ENCODE peak calls at places on chromosomes 7 and 10, in seven cellular contexts. N is body of pancreas, L is neural crest cell, B is WTC11, H is H9, D is neural progenitor cell, E is activated B cell treated with CpG ODN at 0.5 μM for 24 hours. P is an unnamed sample.

GRCh38 chr7:6479067-6479466 is 31.3 kb upstream of the DAGLB start:
- DNase-seq in H (no peak), L (no peak), D (no peak), E (no peak), B (no peak), N (no peak), P (no peak)

GRCh38 chr7:103989200-103989784 is at the start of gene RELN:
- DNase-seq in B (peak), N (no peak), D (peak), E (no peak), H (peak), L (peak), P (peak)

GRCh38 chr7:135204271-135204872 is 7.0 kb downstream of the WDR91 start:
- DNase-seq in D (no peak), N (peak), B (no peak), E (no peak), L (no peak), H (no peak), P (no peak)

GRCh38 chr10:132788180-132788830 is 2.4 kb upstream of the NKX6-2 start:
- DNase-seq in N (no peak), L (no peak), B (peak), D (peak), H (no peak), E (no peak), P (peak)

GRCh38 chr7:102993532-102994029 is 80.8 kb downstream of the LRRC17 start:
- DNase-seq in N (peak), H (no peak), B (no peak), L (no peak), E (no peak), D (no peak), P (no peak)

GRCh38 chr7:46747869-46748576 is 827.0 kb upstream of the IGFBP3 start:
- DNase-seq in B (no peak), N (no peak), H (no peak), E (no peak), D (no peak), L (no peak), P (no peak)

GRCh38 chr7:67692425-67692824 is 695.8 kb downstream of the TYW1 start:
- DNase-seq in N (peak), L (no peak), D (no peak), B (no peak), E (no peak), H (no peak), P (no peak)

GRCh38 chr10:87092356-87092860 is 2.2 kb downstream of the GLUD1 start:
- DNase-seq in B (no peak), E (no peak), H (no peak), L (no peak), D (peak), N (no peak), P (no peak)

GRCh38 chr7:148624735-148625134 is 34.2 kb downstream of the C7orf33 start:
- DNase-seq in H (no peak), N (no peak), D (no peak), L (no peak), E (no peak), B (no peak), P (no peak)

GRCh38 chr7:38773430-38773829 is 135.6 kb downstream of the VPS41 start:
- DNase-seq in N (no peak), B (no peak), D (no peak), H (no peak), E (no peak), L (no peak), P (no peak)

GRCh38 chr10:72058347-72058898 is 29.9 kb downstream of the SPOCK2 start:
- DNase-seq in E (no peak), L (no peak), D (no peak), B (no peak), H (no peak), N (no peak), P (no peak)

GRCh38 chr10:20892796-20893195 is 4.3 kb downstream of the NEBL start:
- DNase-seq in L (no peak), D (no peak), N (no peak), E (no peak), H (no peak), B (no peak), P (no peak)

GRCh38 chr10:47397256-47397655 is 13.2 kb upstream of the ZNF488 start:
- DNase-seq in E (no peak), N (no peak), L (no peak), H (peak), D (no peak), B (no peak), P (no peak)

GRCh38 chr10:6300106-6300783 is 97.5 kb downstream of the PFKFB3 start:
- DNase-seq in B (no peak), H (no peak), E (peak), N (peak), L (no peak), D (no peak), P (no peak)

GRCh38 chr10:5776881-5777197 is 36.4 kb downstream of the GDI2 start:
- DNase-seq in H (no peak), L (no peak), E (no peak), N (no peak), B (no peak), D (no peak), P (no peak)

GRCh38 chr7:111094387-111094786 is 3.5 kb downstream of the LRRN3 start:
- DNase-seq in D (no peak), B (no peak), L (no peak), N (no peak), E (no peak), H (no peak), P (no peak)

GRCh38 chr10:20492447-20492846 is 404.7 kb downstream of the NEBL start:
- DNase-seq in N (no peak), B (no peak), D (peak), H (no peak), E (no peak), L (no peak), P (no peak)

GRCh38 chr10:58806970-58807630 is 294.4 kb downstream of the BICC1 start:
- DNase-seq in B (no peak), L (no peak), E (no peak), H (no peak), N (no peak), D (no peak), P (no peak)

GRCh38 chr7:139721844-139722243 is 56.0 kb downstream of the HIPK2 start:
- DNase-seq in H (no peak), D (no peak), L (no peak), B (no peak), N (no peak), E (no peak), P (no peak)

GRCh38 chr7:148276291-148277041 is 314.1 kb upstream of the C7orf33 start:
- DNase-seq in L (no peak), N (no peak), H (no peak), D (no peak), B (no peak), E (no peak), P (no peak)

GRCh38 chr7:50214141-50214670 is 90.3 kb upstream of the IKZF1 start:
- DNase-seq in D (no peak), L (no peak), B (no peak), H (no peak), E (no peak), N (no peak), P (no peak)

GRCh38 chr7:2530076-2530967 is 10.7 kb downstream of the LFNG start:
- DNase-seq in H (no peak), L (no peak), E (peak), B (no peak), N (peak), D (peak), P (peak)

GRCh38 chr10:129771024-129771423 is 193.1 kb downstream of the EBF3 start:
- DNase-seq in E (no peak), B (peak), N (no peak), H (peak), L (no peak), D (no peak), P (no peak)

GRCh38 chr10:124010563-124011131 is 82.8 kb downstream of the CHST15 start:
- DNase-seq in L (no peak), H (peak), D (peak), B (peak), E (no peak), N (no peak), P (peak)

GRCh38 chr7:55552320-55553086 is 19.8 kb downstream of the VOPP1 start:
- DNase-seq in E (no peak), N (peak), D (no peak), L (no peak), B (no peak), H (no peak), P (no peak)

GRCh38 chr10:36188461-36188860 is 546.4 kb upstream of the FZD8 start:
- DNase-seq in E (no peak), B (no peak), N (no peak), H (no peak), D (no peak), L (no peak), P (no peak)

GRCh38 chr10:110865184-110865803 is 6.4 kb upstream of the PDCD4 start:
- DNase-seq in B (no peak), D (peak), N (no peak), H (no peak), L (no peak), E (no peak), P (no peak)

GRCh38 chr7:94849636-94850208 is 57.7 kb upstream of the PPP1R9A start:
- DNase-seq in N (no peak), D (no peak), E (no peak), L (no peak), H (no peak), B (no peak), P (no peak)

GRCh38 chr10:95472304-95473088 is 88.7 kb downstream of the SORBS1 start:
- DNase-seq in D (no peak), H (no peak), L (no peak), E (no peak), B (no peak), N (no peak), P (no peak)

GRCh38 chr10:124026337-124026939 is 67.0 kb downstream of the CHST15 start:
- DNase-seq in H (peak), E (no peak), D (peak), B (peak), N (no peak), L (no peak), P (no peak)

GRCh38 chr10:15236340-15236739 is 67.8 kb upstream of the NMT2 start:
- DNase-seq in H (no peak), D (no peak), B (no peak), E (no peak), L (no peak), N (no peak), P (no peak)

GRCh38 chr10:48459270-48460147 is 145.4 kb downstream of the ARHGAP22 start:
- DNase-seq in L (no peak), D (no peak), H (peak), B (peak), N (peak), E (peak), P (no peak)

GRCh38 chr7:128098629-128099028 is 67.4 kb upstream of the LRRC4 start:
- DNase-seq in B (no peak), H (no peak), E (no peak), L (no peak), D (no peak), N (no peak), P (no peak)

GRCh38 chr7:128791121-128791967 is 424 bp upstream of the CCDC136 start:
- DNase-seq in B (peak), N (peak), L (peak), D (peak), H (peak), E (peak), P (peak)

GRCh38 chr10:42981358-42982236 is 95.3 kb upstream of the RET start:
- DNase-seq in N (peak), B (no peak), L (no peak), D (no peak), H (peak), E (peak), P (peak)

GRCh38 chr10:69413221-69413865 is 3.4 kb downstream of the TACR2 start:
- DNase-seq in D (peak), N (peak), L (peak), H (peak), B (peak), E (peak), P (peak)

GRCh38 chr10:15211464-15211979 is 43.0 kb upstream of the NMT2 start:
- DNase-seq in H (no peak), E (no peak), N (no peak), B (no peak), L (no peak), D (no peak), P (no peak)

GRCh38 chr7:106775552-106775936 is 89.5 kb upstream of the PIK3CG start:
- DNase-seq in L (no peak), E (no peak), N (no peak), B (no peak), H (no peak), D (no peak), P (no peak)

GRCh38 chr7:101987494-101987893 is 170.1 kb downstream of the CUX1 start:
- DNase-seq in L (no peak), E (no peak), D (no peak), N (no peak), H (no peak), B (no peak), P (no peak)

GRCh38 chr7:101990811-101991418 is 173.5 kb downstream of the CUX1 start:
- DNase-seq in D (no peak), L (no peak), E (peak), B (no peak), N (no peak), H (no peak), P (no peak)

GRCh38 chr7:101989101-101989500 is 171.7 kb downstream of the CUX1 start:
- DNase-seq in D (no peak), B (no peak), L (no peak), N (no peak), E (no peak), H (no peak), P (no peak)

GRCh38 chr7:101986335-101986734 is 168.9 kb downstream of the CUX1 start:
- DNase-seq in B (no peak), H (no peak), L (no peak), E (no peak), N (no peak), D (peak), P (peak)

GRCh38 chr7:101988513-101988912 is 171.1 kb downstream of the CUX1 start:
- DNase-seq in E (no peak), B (no peak), L (no peak), N (no peak), H (no peak), D (no peak), P (no peak)
- TF ChIP-seq CTCF in E (no peak), B (no peak), L (no peak), N (no peak), H (no peak), D (no peak), P (no peak)

DNA sequence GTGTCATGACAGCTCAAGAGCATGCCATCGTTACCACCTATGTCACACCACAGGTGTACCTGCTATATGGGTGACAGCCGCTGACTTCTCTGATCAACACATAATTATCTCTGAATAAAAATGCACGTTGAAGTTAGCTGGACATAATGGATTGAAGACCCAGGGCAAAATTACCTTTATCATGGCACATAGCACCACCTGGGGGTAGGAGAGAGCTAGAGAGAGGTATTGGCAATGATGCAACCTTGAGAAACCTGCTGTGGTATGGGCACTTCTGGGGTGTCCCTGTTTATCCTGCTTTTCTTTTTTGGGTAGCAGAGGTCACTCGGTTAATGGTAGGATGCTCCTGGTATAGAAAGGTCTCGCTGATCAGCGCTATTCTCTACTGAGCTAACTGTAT is 323.3 kb downstream of the TFEC start:
- DNase-seq in L (no peak), E (no peak), H (peak), N (peak), D (peak), B (peak), P (no peak)
- TF ChIP-seq CTCF in L (peak), E (no peak), H (peak), N (peak), D (peak), B (no peak), P (no peak)

DNA sequence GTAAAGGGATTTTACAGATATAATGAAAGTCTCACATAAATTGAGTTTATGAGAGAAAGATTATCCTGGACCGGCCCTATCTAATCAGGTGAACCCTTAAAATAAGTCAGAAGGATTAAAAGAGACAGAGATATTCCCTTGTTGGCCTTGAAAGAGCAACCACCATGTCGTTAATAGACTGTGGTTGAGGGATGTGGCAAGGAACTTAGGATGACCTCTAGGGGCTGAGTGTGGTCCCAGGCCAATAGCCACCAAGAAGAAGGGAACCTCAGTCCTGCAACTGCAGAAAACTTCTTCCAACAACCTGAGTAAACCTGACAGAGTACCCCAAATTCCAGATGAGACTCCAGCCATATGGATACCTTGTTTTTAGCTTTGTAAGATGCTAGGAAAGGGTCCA is 121.5 kb downstream of the POLR1F start:
- DNase-seq in N (no peak), E (no peak), B (peak), H (peak), D (peak), L (no peak), P (no peak)
- TF ChIP-seq CTCF in N (no peak), E (no peak), B (no peak), H (peak), D (peak), L (no peak), P (no peak)

DNA sequence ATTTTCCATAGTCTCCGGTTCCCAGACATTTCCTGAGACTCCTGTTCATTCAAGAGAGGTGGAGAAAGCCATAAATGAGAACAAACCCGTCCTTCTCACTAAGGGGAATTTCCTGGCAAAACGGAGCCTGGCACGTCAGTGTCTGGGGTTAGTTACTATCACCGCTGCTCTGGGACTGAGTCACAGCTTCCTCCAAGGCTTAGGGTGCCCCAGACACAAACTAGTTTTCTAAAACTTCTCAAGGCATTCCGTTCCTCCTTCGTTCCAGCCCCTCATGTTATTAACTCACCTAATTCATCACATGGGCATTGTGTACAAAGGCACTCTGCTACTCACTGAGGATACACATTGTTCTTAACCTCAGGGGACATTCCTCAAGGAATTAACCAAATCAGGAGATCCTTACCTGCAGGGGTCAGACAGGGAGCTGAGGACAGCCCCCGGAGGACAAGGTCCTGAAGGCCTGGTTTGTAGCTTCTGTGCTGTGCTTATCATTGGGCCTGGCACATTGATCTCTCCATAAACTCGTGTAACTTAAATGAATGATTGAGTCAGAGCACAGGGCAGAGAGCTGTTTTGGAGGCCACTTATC is 103.0 kb upstream of the KLF6 start:
- DNase-seq in H (peak), L (no peak), D (peak), E (no peak), B (peak), N (no peak), P (no peak)
- TF ChIP-seq CTCF in H (peak), L (no peak), D (no peak), E (no peak), B (no peak), N (no peak), P (no peak)

GRCh38 chr10:27446091-27446918 is 57.8 kb upstream of the RAB18 start:
- DNase-seq in E (no peak), B (no peak), H (no peak), D (peak), L (no peak), N (no peak), P (no peak)
- TF ChIP-seq CTCF in E (no peak), B (peak), H (peak), D (peak), L (peak), N (peak), P (peak)

GRCh38 chr7:44308741-44309270 is 16.6 kb downstream of the CAMK2B start:
- DNase-seq in D (peak), L (peak), N (peak), H (no peak), E (peak), B (no peak), P (no peak)
- TF ChIP-seq CTCF in D (no peak), L (no peak), N (no peak), H (no peak), E (no peak), B (no peak), P (no peak)

DNA sequence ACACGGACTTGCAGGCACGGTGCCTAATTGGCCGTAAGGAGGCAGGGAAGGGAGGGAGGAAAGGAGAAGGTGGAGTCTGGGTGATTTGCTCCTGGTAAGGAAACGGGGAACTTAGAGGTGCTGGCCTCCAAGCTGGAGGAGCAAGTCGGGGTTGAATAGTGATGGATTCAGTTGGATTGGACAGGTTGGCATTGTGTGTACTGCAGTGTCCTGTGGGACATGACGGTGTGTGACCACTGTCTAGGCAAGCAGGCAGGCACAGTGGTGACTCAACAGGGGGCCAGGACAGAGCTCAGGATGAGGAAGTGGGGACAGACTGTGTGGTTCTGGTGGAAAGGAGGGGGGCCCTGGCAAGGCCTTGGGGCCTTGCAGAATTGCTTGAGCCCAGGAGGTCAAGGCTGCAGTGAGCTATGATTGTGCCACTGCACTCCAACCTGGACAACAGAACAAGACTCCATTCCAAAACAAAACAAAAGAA is 48.8 kb downstream of the COL26A1 start:
- DNase-seq in L (no peak), B (no peak), E (no peak), N (no peak), D (no peak), H (no peak), P (no peak)
- TF ChIP-seq CTCF in L (peak), B (no peak), E (no peak), N (no peak), D (no peak), H (no peak), P (peak)

GRCh38 chr7:100585511-100586265 is at the start of gene LRCH4:
- DNase-seq in E (peak), N (peak), H (peak), L (no peak), B (peak), D (peak), P (peak)
- TF ChIP-seq CTCF in E (no peak), N (peak), H (no peak), L (peak), B (no peak), D (no peak), P (no peak)

DNA sequence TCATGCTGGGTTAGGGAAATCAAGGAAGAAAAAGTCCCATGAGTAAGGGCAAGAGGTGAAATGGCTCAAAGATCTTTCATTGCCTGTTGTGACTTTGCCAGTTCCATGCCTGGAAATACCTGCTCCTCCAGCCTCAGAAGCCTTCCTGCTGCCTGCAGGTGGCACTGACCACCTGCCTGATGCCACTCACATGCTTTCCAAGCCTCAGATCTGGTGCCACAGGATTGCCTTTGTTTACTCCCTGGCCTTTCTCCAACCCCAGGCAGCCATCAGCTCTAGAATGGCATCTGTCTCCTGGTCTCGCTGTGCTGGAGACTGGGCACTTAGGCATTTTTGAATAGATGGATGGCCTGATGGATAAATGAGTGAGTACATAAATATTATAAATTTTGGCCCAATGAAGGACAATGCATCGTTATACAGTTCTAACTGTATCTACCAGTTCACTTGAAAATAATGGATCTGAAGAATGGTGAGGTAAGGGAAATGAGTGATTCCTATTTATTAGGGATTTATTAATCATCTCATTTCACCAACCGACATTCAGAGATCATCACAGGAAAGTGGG is 657.2 kb downstream of the INHBA start:
- DNase-seq in N (peak), H (peak), B (no peak), D (peak), E (no peak), L (no peak), P (no peak)
- TF ChIP-seq CTCF in N (peak), H (peak), B (no peak), D (peak), E (no peak), L (no peak), P (no peak)